ENCODE peak calls at places on chromosomes 1 and 21, in five cellular contexts. B is SK-N-SH, E is HCT116, A is H1, Q is GM12878. D is an unnamed sample.

GRCh38 chr1:215594640-215595039 is 27.5 kb downstream of the KCTD3 start:
- DNase-seq in B (no peak), A (no peak), Q (no peak), E (no peak), D (no peak)

GRCh38 chr21:45655071-45655470 is 11.5 kb downstream of the PCBP3 start:
- DNase-seq in A (no peak), Q (no peak), E (no peak), B (no peak), D (no peak)

GRCh38 chr1:153494976-153495535 is 34.6 kb upstream of the S100A7 start:
- DNase-seq in E (peak; percentile 56), Q (no peak), B (peak; percentile 79), A (peak; percentile 82), D (no peak)

GRCh38 chr1:183733610-183734219 is 71.2 kb upstream of the RGL1 start:
- DNase-seq in B (no peak), E (no peak), Q (no peak), A (no peak), D (peak; percentile 77)

GRCh38 chr1:168135116-168135981 is 1.4 kb downstream of the GPR161 start:
- DNase-seq in B (peak; percentile 50), Q (no peak), E (no peak), A (no peak), D (no peak)

GRCh38 chr1:151472852-151473731 is 13.8 kb upstream of the POGZ start:
- DNase-seq in A (no peak), B (peak; percentile 82), E (no peak), Q (no peak), D (no peak)

GRCh38 chr1:2561446-2561845 is 5.3 kb downstream of the TNFRSF14 start:
- DNase-seq in E (no peak), B (no peak), Q (no peak), A (no peak), D (no peak)

GRCh38 chr1:115652236-115652788 is 10.5 kb downstream of the VANGL1 start:
- DNase-seq in Q (no peak), E (no peak), A (no peak), B (no peak), D (no peak)

GRCh38 chr1:11059166-11059989 is 440 bp downstream of the SRM start:
- DNase-seq in E (no peak), B (peak; percentile 78), A (no peak), Q (no peak), D (no peak)

GRCh38 chr1:15328785-15329480 is 80.8 kb upstream of the EFHD2 start:
- DNase-seq in E (no peak), Q (no peak), B (peak; percentile 37), A (no peak), D (no peak)

GRCh38 chr1:153945795-153946621 is 510 bp downstream of the DENND4B start:
- DNase-seq in A (no peak), E (no peak), Q (peak; percentile 86), B (peak; percentile 88), D (no peak)

GRCh38 chr1:224427346-224427745 is 7.3 kb downstream of the WDR26 start:
- DNase-seq in B (no peak), E (no peak), Q (no peak), A (no peak), D (no peak)

GRCh38 chr1:3034728-3035610 is 13.7 kb downstream of the ACTRT2 start:
- DNase-seq in Q (no peak), B (no peak), E (no peak), A (no peak), D (no peak)

GRCh38 chr1:233864578-233864977 is 39.9 kb upstream of the SLC35F3 start:
- DNase-seq in E (no peak), B (no peak), A (no peak), Q (no peak), D (no peak)

GRCh38 chr1:31583995-31584868 is 7.9 kb downstream of the TINAGL1 start:
- DNase-seq in Q (no peak), E (no peak), A (no peak), B (peak; percentile 76), D (no peak)
- TF ChIP-seq POLR2AphosphoS5 in Q (no peak), E (no peak), A (no peak), B (no peak), D (no peak)

GRCh38 chr1:112997781-112998180 is 41.8 kb upstream of the SLC16A1 start:
- DNase-seq in A (no peak), Q (no peak), B (no peak), E (no peak), D (no peak)
- H3K9ac ChIP-seq in A (no peak overlapping the region), Q (no peak overlapping the region), B (no peak overlapping the region), E (no peak overlapping the region), D (no peak overlapping the region)

GRCh38 chr1:175510914-175511313 is 232.5 kb downstream of the TNR start:
- DNase-seq in B (no peak), A (no peak), Q (no peak), E (no peak), D (no peak)
- H3K27ac ChIP-seq in B (no peak overlapping the region), A (no peak overlapping the region), Q (no peak overlapping the region), E (no peak overlapping the region), D (no peak overlapping the region)

GRCh38 chr1:43034195-43034658 is 75.6 kb upstream of the SLC2A1 start:
- DNase-seq in A (no peak), B (no peak), E (no peak), Q (no peak), D (no peak)

GRCh38 chr1:43036457-43036827 is 77.8 kb upstream of the SLC2A1 start:
- DNase-seq in A (no peak), B (no peak), E (no peak), Q (no peak), D (no peak)

GRCh38 chr1:43034778-43035177 is 76.1 kb upstream of the SLC2A1 start:
- DNase-seq in B (no peak), A (no peak), E (no peak), Q (no peak), D (no peak)

GRCh38 chr1:43036932-43037331 is 78.3 kb upstream of the SLC2A1 start:
- DNase-seq in A (no peak), E (no peak), B (no peak), Q (no peak), D (no peak)

GRCh38 chr1:43035821-43036456 is 77.3 kb upstream of the SLC2A1 start:
- DNase-seq in B (no peak), A (no peak), Q (no peak), E (no peak), D (no peak)
- TF ChIP-seq POLR2AphosphoS5 in B (no peak), A (no peak), Q (no peak), E (no peak), D (no peak)

GRCh38 chr1:157830887-157831286 is 10.7 kb downstream of the CD5L start:
- DNase-seq in E (no peak), A (no peak), B (no peak), Q (no peak), D (no peak)

GRCh38 chr1:157831968-157832626 is 9.5 kb downstream of the CD5L start:
- DNase-seq in E (no peak), A (no peak), Q (no peak), B (no peak), D (no peak)

GRCh38 chr1:157834430-157834829 is 7.2 kb downstream of the CD5L start:
- DNase-seq in A (no peak), Q (no peak), B (no peak), E (no peak), D (no peak)

GRCh38 chr1:157829711-157830110 is 9.8 kb upstream of the FCRL1 start:
- DNase-seq in E (no peak), B (no peak), A (no peak), Q (no peak), D (no peak)

GRCh38 chr1:157833155-157833554 is 8.5 kb downstream of the CD5L start:
- DNase-seq in Q (no peak), E (no peak), A (no peak), B (no peak), D (no peak)
- H3K9ac ChIP-seq in Q (no peak overlapping the region), E (no peak overlapping the region), A (no peak overlapping the region), B (no peak overlapping the region), D (no peak overlapping the region)

DNA sequence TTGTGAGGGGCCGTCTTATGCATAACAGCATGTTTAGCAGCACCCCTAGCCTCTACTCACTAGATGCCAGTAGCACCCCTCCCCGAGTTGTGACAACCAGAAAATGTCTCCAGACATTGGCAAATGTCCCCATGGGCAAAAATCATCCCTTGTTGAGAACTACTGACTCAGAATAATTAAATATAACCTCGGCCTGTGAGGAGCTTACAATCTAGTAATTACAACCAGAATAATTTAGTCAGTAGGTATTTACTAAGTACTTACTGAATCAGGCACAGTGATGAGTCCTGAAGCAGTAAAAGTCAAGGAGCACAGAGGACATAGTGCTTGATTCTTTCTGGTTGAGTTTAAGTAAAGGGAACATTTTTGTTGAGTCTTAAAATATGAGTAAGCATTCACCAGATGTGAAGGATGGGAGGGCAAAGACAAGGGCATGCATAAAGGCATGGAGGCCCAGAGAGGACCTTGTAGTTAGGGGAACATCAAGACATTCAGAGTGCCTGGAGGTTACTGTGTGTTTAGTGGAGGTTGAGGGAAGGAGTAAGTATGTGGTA is 44.1 kb upstream of the KCNQ4 start:
- DNase-seq in E (no peak), B (no peak), A (no peak), Q (no peak), D (no peak)
- H3K27ac ChIP-seq in E (no peak overlapping the region), B (no peak overlapping the region), A (no peak overlapping the region), Q (no peak overlapping the region), D (no peak overlapping the region)

DNA sequence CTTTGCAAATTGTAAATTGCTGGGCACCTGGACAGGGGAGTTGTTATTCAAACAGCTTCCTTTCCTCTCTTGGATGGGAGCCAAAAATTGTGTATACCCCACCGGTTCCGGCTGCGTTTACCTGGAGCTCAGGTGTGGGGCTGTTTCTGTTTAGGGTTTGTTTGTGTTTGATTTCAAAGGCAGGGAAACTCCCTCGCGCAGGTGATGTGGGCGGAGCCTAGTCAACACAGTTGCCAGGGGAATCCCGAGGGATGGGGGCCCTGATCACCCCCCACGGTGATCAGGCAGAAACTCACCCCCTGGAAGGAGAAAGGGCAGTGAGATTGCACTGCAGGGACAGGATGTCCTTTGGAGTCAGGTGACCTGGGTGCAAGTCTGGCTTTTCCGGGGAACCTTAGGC is 28.3 kb downstream of the CDCP2 start:
- DNase-seq in B (no peak), A (no peak), E (no peak), Q (no peak), D (no peak)
- TF ChIP-seq POLR2AphosphoS5 in B (no peak), A (no peak), E (no peak), Q (no peak), D (no peak)

D was measured in SK-N-MC.